ENCODE peak calls at places on chromosomes 2 and 18, in four cellular contexts. F, N, A and X are unnamed samples.
A peak's percentile ranks its signal among the peaks of the same experiment; 100 is the strongest.

GRCh38 chr2:177314722-177315264 is 50.3 kb upstream of the NFE2L2 start:
- DNase-seq in A (no peak), N (no peak), F (peak; percentile 41), X (no peak)

GRCh38 chr2:8546319-8547283 is 135.3 kb upstream of the ID2 start:
- DNase-seq in A (no peak), N (peak; percentile 73), F (no peak), X (no peak)

GRCh38 chr2:1572638-1573037 is 159.4 kb downstream of the TPO start:
- DNase-seq in N (no peak), F (no peak), A (no peak), X (peak; percentile 62)

GRCh38 chr2:216653931-216654365 is 20.7 kb downstream of the IGFBP2 start:
- DNase-seq in N (no peak), A (no peak), F (no peak), X (peak; percentile 91)

GRCh38 chr2:188976545-188977268 is 2.5 kb downstream of the COL3A1 start:
- DNase-seq in A (no peak), N (no peak), F (no peak), X (peak; percentile 87)

GRCh38 chr2:1088192-1088860 is 137.7 kb downstream of the SNTG2 start:
- DNase-seq in A (no peak), N (no peak), F (no peak), X (no peak)

GRCh38 chr2:205947621-205948495 is 138.1 kb downstream of the INO80D start:
- DNase-seq in F (peak; percentile 61), N (no peak), A (peak; percentile 49), X (peak; percentile 87)

GRCh38 chr2:219272995-219273394 is 6.2 kb upstream of the DNAJB2 start:
- DNase-seq in N (no peak), A (no peak), F (no peak), X (no peak)

GRCh38 chr2:44233450-44234128 is 41.7 kb upstream of the SLC3A1 start:
- DNase-seq in F (no peak), N (no peak), A (no peak), X (peak; percentile 76)

GRCh38 chr2:239929504-239929903 is 95.6 kb downstream of the NDUFA10 start:
- DNase-seq in F (no peak), N (peak; percentile 60), A (no peak), X (no peak)

GRCh38 chr2:2808551-2809058 is 477.5 kb upstream of the MYT1L start:
- DNase-seq in N (no peak), F (no peak), A (no peak), X (no peak)

GRCh38 chr2:146754606-146755005 is 1090.2 kb upstream of the ACVR2A start:
- DNase-seq in A (no peak), N (no peak), F (no peak), X (no peak)

GRCh38 chr2:188319845-188320244 is 28.2 kb downstream of the GULP1 start:
- DNase-seq in F (no peak), A (no peak), N (no peak), X (no peak)

GRCh38 chr18:46424898-46425297 is 232.1 kb downstream of the LOXHD1 start:
- DNase-seq in F (no peak), N (no peak), A (no peak), X (no peak)

GRCh38 chr18:23266717-23267446 is 131.6 kb downstream of the CABLES1 start:
- DNase-seq in N (no peak), F (no peak), A (no peak), X (no peak)

GRCh38 chr2:113937501-113937900 is 47.6 kb downstream of the ACTR3 start:
- DNase-seq in N (no peak), A (no peak), F (no peak), X (no peak)

GRCh38 chr2:1654696-1655374 is 89.5 kb downstream of the PXDN start:
- DNase-seq in N (no peak), A (no peak), F (no peak), X (no peak)

GRCh38 chr2:74059137-74059775 is 74.5 kb downstream of the TET3 start:
- DNase-seq in N (no peak), A (no peak), F (no peak), X (no peak)

GRCh38 chr2:135454608-135455007 is 76.4 kb downstream of the ZRANB3 start:
- DNase-seq in A (no peak), F (no peak), N (no peak), X (no peak)

GRCh38 chr2:167181134-167181533 is 292.9 kb downstream of the XIRP2 start:
- DNase-seq in A (no peak), N (no peak), F (no peak), X (peak; percentile 48)

GRCh38 chr2:42906115-42906556 is 113.8 kb upstream of the HAAO start:
- DNase-seq in F (no peak), A (no peak), N (no peak), X (no peak)

GRCh38 chr2:43248621-43249020 is 22.2 kb upstream of the ZFP36L2 start:
- DNase-seq in A (no peak), F (no peak), N (no peak), X (no peak)

GRCh38 chr2:157194844-157195243 is 62.7 kb upstream of the GALNT5 start:
- DNase-seq in N (no peak), A (no peak), F (no peak), X (no peak)

GRCh38 chr2:168486440-168486839 is 30.4 kb downstream of the CERS6 start:
- DNase-seq in F (no peak), N (no peak), A (no peak), X (no peak)

GRCh38 chr2:171056307-171056706 is 104.4 kb downstream of the TLK1 start:
- DNase-seq in F (no peak), N (no peak), A (no peak), X (peak; percentile 76)

GRCh38 chr18:31553800-31554199 is 37.9 kb upstream of the TTR start:
- DNase-seq in F (no peak), N (no peak), A (peak; percentile 16), X (peak; percentile 26)

GRCh38 chr2:54534191-54534590 is 78.1 kb downstream of the SPTBN1 start:
- DNase-seq in A (no peak), N (no peak), F (no peak), X (no peak)

GRCh38 chr2:156340377-156340776 is 7.9 kb upstream of the NR4A2 start:
- DNase-seq in N (no peak), A (peak; percentile 64), F (no peak), X (no peak)

GRCh38 chr2:75065402-75066008 is 107.1 kb downstream of the POLE4 start:
- DNase-seq in F (no peak), A (no peak), N (no peak), X (no peak)

GRCh38 chr2:151374426-151374825 is 17.0 kb downstream of the TNFAIP6 start:
- DNase-seq in N (no peak), A (peak; percentile 27), F (no peak), X (peak; percentile 79)

GRCh38 chr18:23573948-23574431 is 12.3 kb downstream of the NPC1 start:
- DNase-seq in A (peak; percentile 32), F (peak; percentile 12), N (no peak), X (peak; percentile 92)

GRCh38 chr2:17573085-17573805 is 32.7 kb downstream of the VSNL1 start:
- DNase-seq in N (no peak), A (no peak), F (no peak), X (peak; percentile 47)

GRCh38 chr2:117537030-117537429 is 277.5 kb upstream of the DDX18 start:
- DNase-seq in N (no peak), F (no peak), A (no peak), X (no peak)

DNA sequence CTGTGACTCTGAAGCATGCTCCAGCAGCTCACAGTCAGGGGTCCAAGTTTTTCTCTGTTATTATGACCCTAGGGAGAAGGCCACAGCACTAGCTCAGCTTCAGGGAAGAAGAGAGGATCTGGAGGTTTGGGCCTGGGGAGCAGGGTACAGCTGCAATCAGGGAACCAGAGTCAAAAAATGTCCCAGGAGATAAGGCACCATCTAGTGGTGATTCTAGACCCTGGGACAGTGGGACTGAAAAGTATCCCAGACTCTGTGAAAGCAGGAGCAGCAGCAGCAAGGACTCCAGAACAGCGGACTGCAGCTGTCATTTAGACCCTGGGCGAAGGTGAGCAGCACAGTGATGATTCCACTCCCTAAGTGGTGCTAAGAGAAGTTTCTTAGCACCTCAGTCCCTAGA is 278.4 kb upstream of the DDX18 start:
- DNase-seq in A (no peak), N (no peak), F (no peak), X (no peak)
- TF ChIP-seq CTCF in A (no peak), N (no peak), F (peak; percentile 37), X (no peak)

GRCh38 chr2:197089659-197090058 is 163.2 kb upstream of the PGAP1 start:
- DNase-seq in A (no peak), F (no peak), N (no peak), X (no peak)
- H3K4me3 ChIP-seq in A (no peak overlapping the region), F (no peak overlapping the region), N (no peak overlapping the region), X (no peak overlapping the region)

DNA sequence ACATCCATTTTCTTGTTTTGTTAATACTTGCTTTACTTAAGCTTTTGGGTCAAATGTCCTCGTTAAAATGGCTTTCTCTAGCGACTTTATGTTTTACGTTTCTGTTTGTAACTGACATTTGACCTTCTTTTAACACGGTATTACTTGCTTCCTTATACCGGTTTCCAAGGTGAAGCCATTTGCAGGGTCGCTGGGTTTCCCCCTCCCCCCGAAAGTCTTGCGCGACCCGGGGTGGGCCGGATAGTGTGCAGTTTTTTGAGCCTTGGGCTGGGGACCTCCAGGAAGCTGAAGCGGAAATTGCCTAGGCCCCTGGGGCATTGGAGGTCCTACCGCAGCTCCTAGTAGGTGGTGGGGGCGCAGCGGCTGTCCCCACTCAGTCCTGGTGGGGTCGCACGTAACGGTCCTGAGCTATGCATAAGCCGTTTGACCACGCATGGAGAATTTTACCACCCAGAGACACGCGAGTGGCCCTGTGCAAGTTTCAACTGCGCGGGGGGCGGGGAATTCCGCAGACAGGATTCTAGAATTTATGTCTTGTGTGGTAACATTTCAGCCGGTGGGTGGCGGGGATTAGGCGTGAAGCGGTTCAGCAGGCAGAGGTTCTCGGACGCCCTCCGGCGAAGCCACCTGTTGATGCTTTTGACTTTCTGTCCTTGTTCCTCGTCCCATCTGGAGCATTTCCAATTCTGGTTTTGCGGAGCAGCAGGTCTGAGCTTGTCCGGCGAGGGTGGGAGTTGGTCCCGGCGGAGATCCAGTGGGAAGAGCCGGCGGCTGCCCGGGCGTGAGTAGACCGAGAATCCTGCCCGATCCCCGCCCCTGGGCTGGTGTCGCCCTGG is 2.4 kb downstream of the CFLAR start:
- DNase-seq in A (peak; percentile 92), N (peak; percentile 94), F (peak; percentile 93), X (peak; percentile 94)
- TF ChIP-seq CTCF in A (peak; percentile 89), N (peak; percentile 22), F (peak; percentile 65), X (peak; percentile 65)

GRCh38 chr18:11149441-11150270 is at the start of gene PIEZO2:
- DNase-seq in A (peak; percentile 2), F (no peak), N (peak; percentile 83), X (peak; percentile 78)
- H3K4me3 ChIP-seq in A (no peak within 1 kb of the TSS), F (no peak within 1 kb of the TSS), N (peak within 1 kb of the TSS; percentile 40), X (peak within 1 kb of the TSS; percentile 63)

DNA sequence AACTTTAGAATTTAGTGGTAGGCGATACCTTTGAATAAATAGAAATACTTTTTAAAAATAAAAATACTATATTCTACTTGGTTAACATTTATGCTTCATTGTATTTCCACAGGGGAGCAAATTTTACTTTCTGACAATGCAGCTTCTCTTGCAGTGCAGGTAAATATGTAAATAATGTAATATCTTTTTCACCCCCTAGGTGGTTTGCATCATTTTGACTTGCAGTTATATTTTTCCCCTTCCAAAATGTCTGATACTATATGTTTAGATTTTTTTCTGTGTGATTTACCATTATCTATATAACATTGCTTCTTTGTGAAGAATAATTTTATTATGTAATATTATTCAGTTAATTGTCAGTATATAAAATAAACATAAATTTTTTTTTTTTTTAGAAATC is 28.5 kb downstream of the MTX2 start:
- DNase-seq in F (no peak), N (no peak), A (no peak), X (no peak)
- TF ChIP-seq CTCF in F (no peak), N (no peak), A (no peak), X (no peak)